ENCODE peak calls at places on chromosomes 16 and 17, in five cellular contexts. W is A549, R is cardiac muscle cell, N is Peyer's patch, X is ascending aorta. S is an unnamed sample.
A peak's percentile ranks its signal among the peaks of the same experiment; 100 is the strongest.

GRCh38 chr17:40437095-40437732 is 6.0 kb upstream of the IGFBP4 start:
- DNase-seq in W (no peak), R (no peak), N (peak; percentile 29), X (no peak), S (no peak)

GRCh38 chr17:46977348-46977747 is 1.7 kb downstream of the RPRML start:
- DNase-seq in W (peak; percentile 73), R (peak; percentile 32), N (no peak), X (no peak), S (peak; percentile 48)

GRCh38 chr16:67942200-67942509 is 1.8 kb downstream of the LCAT start:
- DNase-seq in W (peak; percentile 66), R (peak; percentile 40), N (peak; percentile 65), X (no peak), S (peak; percentile 46)

GRCh38 chr17:55588858-55589257 is 77.6 kb upstream of the SMIM36 start:
- DNase-seq in W (no peak), R (peak; percentile 39), N (no peak), X (no peak), S (no peak)

GRCh38 chr17:6752068-6752909 is 3.6 kb upstream of the XAF1 start:
- DNase-seq in W (no peak), R (peak; percentile 100), N (no peak), X (peak; percentile 85), S (peak; percentile 33)

GRCh38 chr16:83066881-83067280 is 440.1 kb downstream of the CDH13 start:
- DNase-seq in W (no peak), R (no peak), N (no peak), X (no peak), S (no peak)

GRCh38 chr16:2196162-2196980 is at the start of gene CASKIN1:
- DNase-seq in W (no peak), R (peak; percentile 29), N (no peak), X (no peak), S (no peak)

GRCh38 chr17:78610951-78611511 is 33.8 kb upstream of the DNAH17 start:
- DNase-seq in W (no peak), R (no peak), N (no peak), X (no peak), S (no peak)

GRCh38 chr17:71921726-71922320 is 199.0 kb upstream of the SOX9 start:
- DNase-seq in W (no peak), R (no peak), N (no peak), X (no peak), S (no peak)

GRCh38 chr16:26240807-26241206 is 549.0 kb downstream of the HS3ST4 start:
- DNase-seq in W (no peak), R (no peak), N (no peak), X (no peak), S (no peak)

GRCh38 chr16:4799171-4799855 is 3.1 kb downstream of the ROGDI start:
- DNase-seq in W (no peak), R (no peak), N (no peak), X (no peak), S (no peak)

GRCh38 chr16:29814592-29814991 is 1.4 kb upstream of the PAGR1 start:
- DNase-seq in W (no peak), R (no peak), N (no peak), X (no peak), S (no peak)

GRCh38 chr17:49521088-49521450 is 26.0 kb downstream of the NGFR start:
- DNase-seq in W (no peak), R (no peak), N (no peak), X (peak; percentile 34), S (no peak)

GRCh38 chr17:39139137-39139516 is 12.3 kb downstream of the PLXDC1 start:
- DNase-seq in W (peak; percentile 48), R (peak; percentile 65), N (no peak), X (no peak), S (no peak)

GRCh38 chr17:19242926-19243325 is 5.8 kb downstream of the EPN2 start:
- DNase-seq in W (no peak), R (no peak), N (no peak), X (no peak), S (no peak)

GRCh38 chr16:84810518-84811273 is 9.1 kb upstream of the CRISPLD2 start:
- DNase-seq in W (no peak), R (peak; percentile 94), N (no peak), X (no peak), S (no peak)

GRCh38 chr17:64653985-64654355 is 8.1 kb downstream of the SMURF2 start:
- DNase-seq in W (no peak), R (peak; percentile 15), N (no peak), X (no peak), S (no peak)

GRCh38 chr16:2027024-2028010 is 615 bp downstream of the NHERF2 start:
- DNase-seq in W (no peak), R (peak; percentile 30), N (no peak), X (no peak), S (peak; percentile 28)

DNA sequence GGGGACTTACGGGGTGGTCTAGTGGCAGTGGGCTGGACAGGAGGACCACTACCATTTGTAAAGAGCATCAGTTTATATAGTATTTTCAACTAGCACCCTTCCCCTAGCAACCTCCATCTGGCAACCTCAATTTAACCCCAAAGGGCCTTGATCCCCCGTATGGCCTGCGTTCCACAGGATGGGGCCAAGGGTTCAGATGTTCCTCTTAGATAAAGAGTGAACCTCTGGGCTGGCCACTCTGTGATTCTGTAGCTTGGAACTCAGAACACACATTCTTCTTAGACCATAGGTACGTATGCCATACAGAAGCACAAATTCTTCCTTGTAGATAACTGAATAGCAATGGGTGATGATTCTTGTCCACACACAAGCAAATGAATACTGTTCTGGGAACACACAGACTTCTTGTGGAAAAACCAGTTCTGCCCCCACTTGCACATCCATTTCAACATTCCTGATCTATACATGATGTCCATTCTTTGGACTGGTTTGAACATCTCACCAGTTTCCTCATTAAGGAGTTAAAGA is 1.9 kb upstream of the GGA2 start:
- DNase-seq in W (no peak), R (no peak), N (no peak), X (no peak), S (no peak)
- TF ChIP-seq CTCF in W (no peak), R (no peak), N (no peak), X (no peak), S (no peak)

GRCh38 chr17:4520881-4521600 is 22.4 kb downstream of the SPNS2 start:
- DNase-seq in W (no peak), R (peak; percentile 62), N (no peak), X (no peak), S (peak; percentile 42)

GRCh38 chr17:4520060-4520880 is 21.6 kb downstream of the SPNS2 start:
- DNase-seq in W (no peak), R (no peak), N (no peak), X (no peak), S (no peak)

GRCh38 chr17:4519361-4519788 is 20.7 kb downstream of the SPNS2 start:
- DNase-seq in W (no peak), R (no peak), N (no peak), X (no peak), S (peak; percentile 55)

GRCh38 chr17:4516740-4517139 is 18.1 kb downstream of the SPNS2 start:
- DNase-seq in W (no peak), R (peak; percentile 70), N (no peak), X (no peak), S (no peak)

GRCh38 chr17:4518901-4519300 is 20.2 kb downstream of the SPNS2 start:
- DNase-seq in W (no peak), R (no peak), N (no peak), X (no peak), S (no peak)
- H3K4me1 ChIP-seq in W (peaks cover 15% of the 10 kb centered on the region), R (peaks cover 2% of the 10 kb centered on the region), N (peaks cover 4% of the 10 kb centered on the region), X (no peaks in the 10 kb centered on the region), S (peaks cover 9% of the 10 kb centered on the region)

GRCh38 chr17:17612085-17613022 is 20.8 kb upstream of the PEMT start:
- DNase-seq in W (no peak), R (no peak), N (no peak), X (no peak), S (no peak)
- TF ChIP-seq CTCF in W (no peak), R (no peak), N (no peak), X (no peak), S (no peak)

GRCh38 chr17:45051060-45051719 is at the start of gene DCAKD:
- DNase-seq in W (peak; percentile 93), R (peak; percentile 98), N (peak; percentile 94), X (peak; percentile 98), S (peak; percentile 95)
- H3K4me1 ChIP-seq in W (peaks cover 35% of the 10 kb centered on the region), R (peaks cover 4% of the 10 kb centered on the region), N (peaks cover 12% of the 10 kb centered on the region), X (peaks cover 8% of the 10 kb centered on the region), S (peaks cover 16% of the 10 kb centered on the region)

GRCh38 chr17:76121932-76122383 is 18.4 kb upstream of the EXOC7 start:
- DNase-seq in W (no peak), R (peak; percentile 46), N (peak; percentile 48), X (no peak), S (peak; percentile 43)
- TF ChIP-seq CTCF in W (no peak), R (no peak), N (no peak), X (no peak), S (no peak)

DNA sequence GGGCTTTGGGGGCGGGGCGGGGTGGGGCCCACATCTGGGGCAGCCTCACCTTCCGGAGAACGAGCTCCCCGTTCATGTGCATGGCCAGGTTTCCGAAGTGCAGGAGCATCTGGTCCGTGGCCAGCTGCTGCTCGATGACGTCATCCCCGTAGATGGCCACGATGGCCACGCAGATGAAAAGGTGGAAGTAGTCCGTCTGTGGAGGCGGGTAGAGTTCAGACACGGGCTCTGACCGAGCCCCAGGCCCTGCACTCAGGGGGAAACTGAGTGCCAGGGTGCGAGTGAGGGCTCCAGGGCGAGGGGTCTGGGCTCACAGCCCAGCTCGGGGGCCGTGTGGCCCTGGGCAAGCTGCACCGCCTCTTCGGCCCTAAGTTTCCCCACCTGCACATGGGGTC is 93.7 kb downstream of the TBC1D16 start:
- DNase-seq in W (no peak), R (no peak), N (no peak), X (no peak), S (no peak)
- H3K4me1 ChIP-seq in W (peaks cover 2% of the 10 kb centered on the region), R (no peaks in the 10 kb centered on the region), N (peaks cover 7% of the 10 kb centered on the region), X (no peaks in the 10 kb centered on the region), S (peaks cover 20% of the 10 kb centered on the region)

DNA sequence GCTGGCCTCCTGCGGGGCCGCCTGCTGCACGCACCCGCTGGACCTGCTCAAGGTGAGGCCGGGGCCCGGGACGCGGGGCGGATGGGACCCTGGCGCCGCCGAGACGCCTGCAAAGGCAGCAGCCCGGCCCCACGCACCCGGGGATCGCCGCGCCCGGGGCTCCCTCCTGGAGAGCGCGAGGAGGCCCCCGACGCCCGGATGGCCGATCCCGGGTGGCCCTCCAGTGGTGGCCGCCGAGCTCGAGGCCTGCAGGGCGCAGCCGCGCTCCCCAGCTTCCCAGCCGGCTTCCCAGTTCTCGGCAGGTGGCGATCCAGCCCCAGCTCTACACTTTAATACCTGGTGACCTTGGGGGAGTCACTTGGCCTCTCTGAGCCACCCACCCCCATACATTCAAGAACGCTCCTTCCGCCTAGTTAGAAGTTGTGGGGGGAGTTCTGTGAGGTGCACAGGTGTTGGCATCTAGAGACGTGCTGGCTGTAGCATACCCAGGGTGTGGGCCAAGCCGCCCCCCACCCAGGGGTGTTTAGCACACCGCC is 452 bp downstream of the SLC25A10 start:
- DNase-seq in W (peak; percentile 77), R (peak; percentile 32), N (peak; percentile 75), X (no peak), S (no peak)
- TF ChIP-seq CTCF in W (peak; percentile 38), R (no peak), N (peak; percentile 29), X (no peak), S (no peak)

DNA sequence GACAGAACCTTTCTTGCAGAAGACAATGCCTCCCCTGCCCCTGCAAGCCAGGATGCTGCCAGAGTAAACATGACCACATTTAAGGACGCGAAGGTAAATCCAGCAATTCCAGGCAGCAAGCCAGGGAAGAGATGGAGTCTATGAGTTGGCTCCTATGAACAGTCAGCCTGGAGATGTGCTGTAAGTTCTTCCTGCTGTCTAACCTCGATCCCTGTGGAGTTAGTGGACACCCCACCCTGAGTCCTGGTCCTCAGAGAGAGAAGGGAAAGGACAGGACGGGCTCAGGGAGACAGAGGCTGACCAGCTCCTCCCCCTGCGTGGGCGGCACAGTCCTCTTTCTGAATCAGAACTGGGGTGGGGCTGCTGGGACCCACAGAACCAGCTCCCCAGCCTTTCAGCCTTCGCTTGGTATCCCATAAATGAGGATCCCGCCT is 24.9 kb downstream of the CDC42EP4 start:
- DNase-seq in W (no peak), R (peak; percentile 73), N (no peak), X (no peak), S (no peak)
- H3K4me1 ChIP-seq in W (peaks cover 60% of the 10 kb centered on the region), R (peaks cover 23% of the 10 kb centered on the region), N (peaks cover 66% of the 10 kb centered on the region), X (peaks cover 14% of the 10 kb centered on the region), S (peaks cover 95% of the 10 kb centered on the region)